ENCODE peak calls at places on chromosomes 13 and 19, in four cellular contexts. Y is stimulated activated CD4-positive, alpha-beta T cell treated with anti-CD3 and anti-CD28 coated beads, TNF-alpha, amount 100 ng/mL, for 48 hours; U is WERI-Rb-1; R is pons. C is an unnamed sample.
A peak's percentile ranks its signal among the peaks of the same experiment; 100 is the strongest.

GRCh38 chr19:53555352-53555751 is 17.4 kb downstream of the ZNF331 start:
- DNase-seq in U (no peak), Y (no peak), R (no peak), C (no peak)

GRCh38 chr13:59488436-59488835 is 675.3 kb downstream of the DIAPH3 start:
- DNase-seq in U (no peak), R (no peak), Y (no peak), C (no peak)

GRCh38 chr13:98219685-98220084 is 42.6 kb upstream of the RNF113B start:
- DNase-seq in Y (no peak), R (no peak), U (no peak), C (no peak)

GRCh38 chr19:44585371-44586141 is 27.8 kb upstream of the IGSF23 start:
- DNase-seq in R (no peak), Y (no peak), U (no peak), C (no peak)

GRCh38 chr19:18194554-18195238 is 1.7 kb downstream of the MPV17L2 start:
- DNase-seq in R (no peak), U (no peak), Y (no peak), C (no peak)

GRCh38 chr13:90696254-90696653 is 651.2 kb upstream of the MIR17HG start:
- DNase-seq in R (no peak), U (no peak), Y (no peak), C (no peak)

GRCh38 chr13:76397413-76397812 is 488.8 kb downstream of the KCTD12 start:
- DNase-seq in Y (no peak), U (no peak), R (no peak), C (no peak)

GRCh38 chr13:41130356-41130755 is 2.2 kb downstream of the KBTBD6 start:
- DNase-seq in Y (no peak), R (no peak), U (no peak), C (no peak)

GRCh38 chr13:59747529-59747928 is 416.2 kb downstream of the DIAPH3 start:
- DNase-seq in Y (no peak), U (no peak), R (no peak), C (no peak)

GRCh38 chr19:41548954-41549688 is 26.8 kb upstream of the CEACAM21 start:
- DNase-seq in R (peak; percentile 76), Y (peak; percentile 51), U (no peak), C (no peak)

GRCh38 chr19:40231544-40232424 is 5.3 kb upstream of the CCNP start:
- DNase-seq in U (no peak), R (no peak), Y (no peak), C (no peak)

GRCh38 chr13:20989883-20990282 is 71.5 kb downstream of the LATS2 start:
- DNase-seq in U (no peak), Y (no peak), R (no peak), C (no peak)

GRCh38 chr19:34124828-34125227 is 47.5 kb upstream of the LSM14A start:
- DNase-seq in Y (no peak), R (no peak), U (no peak), C (no peak)

GRCh38 chr13:64993514-64994164 is 2236.5 kb downstream of the PCDH9 start:
- DNase-seq in U (no peak), R (no peak), Y (no peak), C (no peak)

GRCh38 chr13:59203855-59204254 is 959.9 kb downstream of the DIAPH3 start:
- DNase-seq in U (no peak), Y (no peak), R (no peak), C (no peak)

GRCh38 chr19:39389621-39390414 is 1.1 kb downstream of the PAF1 start:
- DNase-seq in R (no peak), U (no peak), Y (no peak), C (no peak)